ENCODE peak calls at places on chromosomes 5 and 9, in six cellular contexts. One of them, this sample, is unnamed. For H3K27me3, the result is how much of the 10 kb centered on the place peaks cover.

GRCh38 chr9:22214021-22214420 is 204.9 kb upstream of the CDKN2B start:
- DNase-seq in H9: no peak
- DNase-seq in IMR-90: no peak
- DNase-seq in AG04450: no peak
- DNase-seq in fibroblast of lung: peak
- DNase-seq in lower lobe of right lung: no peak
- DNase-seq in this sample: no peak

GRCh38 chr9:90365646-90366045 is 277.0 kb downstream of the DIRAS2 start:
- DNase-seq in lower lobe of right lung: no peak
- DNase-seq in AG04450: no peak
- DNase-seq in H9: no peak
- DNase-seq in fibroblast of lung: no peak
- DNase-seq in IMR-90: no peak
- DNase-seq in this sample: no peak

GRCh38 chr9:79360387-79361347 is 211.1 kb upstream of the TLE4 start:
- DNase-seq in lower lobe of right lung: no peak
- DNase-seq in AG04450: no peak
- DNase-seq in H9: peak
- DNase-seq in IMR-90: peak
- DNase-seq in fibroblast of lung: peak
- DNase-seq in this sample: no peak

GRCh38 chr5:81779125-81779934 is 28.4 kb upstream of the SSBP2 start:
- DNase-seq in H9: no peak
- DNase-seq in lower lobe of right lung: peak
- DNase-seq in IMR-90: peak
- DNase-seq in AG04450: no peak
- DNase-seq in fibroblast of lung: peak
- DNase-seq in this sample: no peak

GRCh38 chr5:143147918-143148317 is 255.6 kb downstream of the NR3C1 start:
- DNase-seq in IMR-90: peak
- DNase-seq in lower lobe of right lung: no peak
- DNase-seq in AG04450: no peak
- DNase-seq in H9: no peak
- DNase-seq in fibroblast of lung: peak
- DNase-seq in this sample: no peak

GRCh38 chr5:178376906-178377582 is 144.4 kb upstream of the PHYKPL start:
- DNase-seq in IMR-90: peak
- DNase-seq in fibroblast of lung: peak
- DNase-seq in H9: no peak
- DNase-seq in lower lobe of right lung: no peak
- DNase-seq in AG04450: no peak
- DNase-seq in this sample: peak

GRCh38 chr5:41510176-41510831 is at the start of gene PLCXD3:
- DNase-seq in IMR-90: no peak
- DNase-seq in AG04450: no peak
- DNase-seq in H9: peak
- DNase-seq in lower lobe of right lung: peak
- DNase-seq in fibroblast of lung: peak
- DNase-seq in this sample: no peak

GRCh38 chr9:21605489-21605931 is 123.4 kb upstream of the IFNE start:
- DNase-seq in H9: no peak
- DNase-seq in AG04450: peak
- DNase-seq in fibroblast of lung: peak
- DNase-seq in lower lobe of right lung: no peak
- DNase-seq in IMR-90: peak
- DNase-seq in this sample: peak

GRCh38 chr9:21709464-21710058 is 92.9 kb upstream of the MTAP start:
- DNase-seq in AG04450: no peak
- DNase-seq in lower lobe of right lung: no peak
- DNase-seq in fibroblast of lung: peak
- DNase-seq in IMR-90: peak
- DNase-seq in H9: peak
- DNase-seq in this sample: no peak

GRCh38 chr5:88813805-88814584 is 69.0 kb downstream of the MEF2C start:
- DNase-seq in lower lobe of right lung: no peak
- DNase-seq in IMR-90: no peak
- DNase-seq in AG04450: no peak
- DNase-seq in fibroblast of lung: no peak
- DNase-seq in H9: no peak
- DNase-seq in this sample: no peak

GRCh38 chr5:62964428-62964827 is 385.8 kb downstream of the LRRC70 start:
- DNase-seq in AG04450: no peak
- DNase-seq in fibroblast of lung: no peak
- DNase-seq in H9: no peak
- DNase-seq in IMR-90: no peak
- DNase-seq in lower lobe of right lung: no peak
- DNase-seq in this sample: no peak

GRCh38 chr9:36867672-36868471 is 166.2 kb downstream of the PAX5 start:
- DNase-seq in AG04450: no peak
- DNase-seq in fibroblast of lung: no peak
- DNase-seq in H9: no peak
- DNase-seq in IMR-90: no peak
- DNase-seq in lower lobe of right lung: no peak
- DNase-seq in this sample: no peak

GRCh38 chr5:74028976-74029375 is 403.0 kb downstream of the ARHGEF28 start:
- DNase-seq in lower lobe of right lung: no peak
- DNase-seq in fibroblast of lung: peak
- DNase-seq in H9: no peak
- DNase-seq in IMR-90: no peak
- DNase-seq in AG04450: no peak
- DNase-seq in this sample: no peak

GRCh38 chr5:41306005-41306404 is 92.7 kb upstream of the C6 start:
- DNase-seq in AG04450: no peak
- DNase-seq in lower lobe of right lung: no peak
- DNase-seq in fibroblast of lung: no peak
- DNase-seq in H9: no peak
- DNase-seq in IMR-90: no peak
- DNase-seq in this sample: no peak

GRCh38 chr9:116141864-116142561 is 11.6 kb upstream of the PAPPA start:
- DNase-seq in fibroblast of lung: peak
- DNase-seq in H9: no peak
- DNase-seq in IMR-90: no peak
- DNase-seq in AG04450: no peak
- DNase-seq in lower lobe of right lung: no peak
- DNase-seq in this sample: no peak

GRCh38 chr9:20623748-20624124 is 1.4 kb upstream of the MLLT3 start:
- DNase-seq in fibroblast of lung: peak
- DNase-seq in AG04450: no peak
- DNase-seq in H9: no peak
- DNase-seq in IMR-90: peak
- DNase-seq in lower lobe of right lung: no peak
- DNase-seq in this sample: no peak

GRCh38 chr5:177530638-177531037 is 13.9 kb upstream of the DDX41 start:
- DNase-seq in IMR-90: no peak
- DNase-seq in AG04450: no peak
- DNase-seq in lower lobe of right lung: no peak
- DNase-seq in fibroblast of lung: no peak
- DNase-seq in H9: no peak
- DNase-seq in this sample: no peak

GRCh38 chr5:604391-604831 is 7.7 kb upstream of the CEP72 start:
- DNase-seq in AG04450: no peak
- DNase-seq in H9: no peak
- DNase-seq in IMR-90: no peak
- DNase-seq in lower lobe of right lung: no peak
- DNase-seq in fibroblast of lung: no peak
- DNase-seq in this sample: no peak

GRCh38 chr5:142426129-142426641 is 101.4 kb upstream of the SPRY4 start:
- DNase-seq in H9: no peak
- DNase-seq in IMR-90: peak
- DNase-seq in AG04450: no peak
- DNase-seq in lower lobe of right lung: no peak
- DNase-seq in fibroblast of lung: peak
- DNase-seq in this sample: no peak

GRCh38 chr5:54792611-54793404 is 192.6 kb downstream of the ESM1 start:
- DNase-seq in IMR-90: peak
- DNase-seq in H9: no peak
- DNase-seq in lower lobe of right lung: no peak
- DNase-seq in fibroblast of lung: peak
- DNase-seq in AG04450: no peak
- DNase-seq in this sample: no peak

GRCh38 chr9:124482431-124483031 is 24.7 kb downstream of the NR5A1 start:
- DNase-seq in lower lobe of right lung: peak
- DNase-seq in IMR-90: no peak
- DNase-seq in AG04450: no peak
- DNase-seq in fibroblast of lung: no peak
- DNase-seq in H9: peak
- DNase-seq in this sample: no peak

GRCh38 chr9:92029553-92029952 is 79.5 kb upstream of the ROR2 start:
- DNase-seq in AG04450: no peak
- DNase-seq in lower lobe of right lung: no peak
- DNase-seq in IMR-90: no peak
- DNase-seq in fibroblast of lung: no peak
- DNase-seq in H9: no peak
- DNase-seq in this sample: no peak

GRCh38 chr5:155631116-155631515 is 617.6 kb downstream of the KIF4B start:
- DNase-seq in fibroblast of lung: peak
- DNase-seq in lower lobe of right lung: no peak
- DNase-seq in H9: no peak
- DNase-seq in AG04450: no peak
- DNase-seq in IMR-90: no peak
- DNase-seq in this sample: peak

GRCh38 chr5:136457390-136458094 is 92.2 kb upstream of the TRPC7 start:
- DNase-seq in fibroblast of lung: no peak
- DNase-seq in H9: no peak
- DNase-seq in lower lobe of right lung: no peak
- DNase-seq in AG04450: no peak
- DNase-seq in IMR-90: no peak
- DNase-seq in this sample: no peak

GRCh38 chr9:7982907-7983306 is 183.3 kb upstream of the DMAC1 start:
- DNase-seq in IMR-90: no peak
- DNase-seq in AG04450: no peak
- DNase-seq in lower lobe of right lung: peak
- DNase-seq in fibroblast of lung: no peak
- DNase-seq in H9: no peak
- DNase-seq in this sample: no peak

GRCh38 chr5:51983161-51983560 is 599.9 kb downstream of the ISL1 start:
- DNase-seq in H9: no peak
- DNase-seq in fibroblast of lung: no peak
- DNase-seq in IMR-90: no peak
- DNase-seq in AG04450: no peak
- DNase-seq in lower lobe of right lung: no peak
- DNase-seq in this sample: no peak

GRCh38 chr5:111781200-111781599 is 24.2 kb upstream of the NREP start:
- DNase-seq in AG04450: no peak
- DNase-seq in H9: no peak
- DNase-seq in lower lobe of right lung: peak
- DNase-seq in fibroblast of lung: peak
- DNase-seq in IMR-90: peak
- DNase-seq in this sample: no peak

DNA sequence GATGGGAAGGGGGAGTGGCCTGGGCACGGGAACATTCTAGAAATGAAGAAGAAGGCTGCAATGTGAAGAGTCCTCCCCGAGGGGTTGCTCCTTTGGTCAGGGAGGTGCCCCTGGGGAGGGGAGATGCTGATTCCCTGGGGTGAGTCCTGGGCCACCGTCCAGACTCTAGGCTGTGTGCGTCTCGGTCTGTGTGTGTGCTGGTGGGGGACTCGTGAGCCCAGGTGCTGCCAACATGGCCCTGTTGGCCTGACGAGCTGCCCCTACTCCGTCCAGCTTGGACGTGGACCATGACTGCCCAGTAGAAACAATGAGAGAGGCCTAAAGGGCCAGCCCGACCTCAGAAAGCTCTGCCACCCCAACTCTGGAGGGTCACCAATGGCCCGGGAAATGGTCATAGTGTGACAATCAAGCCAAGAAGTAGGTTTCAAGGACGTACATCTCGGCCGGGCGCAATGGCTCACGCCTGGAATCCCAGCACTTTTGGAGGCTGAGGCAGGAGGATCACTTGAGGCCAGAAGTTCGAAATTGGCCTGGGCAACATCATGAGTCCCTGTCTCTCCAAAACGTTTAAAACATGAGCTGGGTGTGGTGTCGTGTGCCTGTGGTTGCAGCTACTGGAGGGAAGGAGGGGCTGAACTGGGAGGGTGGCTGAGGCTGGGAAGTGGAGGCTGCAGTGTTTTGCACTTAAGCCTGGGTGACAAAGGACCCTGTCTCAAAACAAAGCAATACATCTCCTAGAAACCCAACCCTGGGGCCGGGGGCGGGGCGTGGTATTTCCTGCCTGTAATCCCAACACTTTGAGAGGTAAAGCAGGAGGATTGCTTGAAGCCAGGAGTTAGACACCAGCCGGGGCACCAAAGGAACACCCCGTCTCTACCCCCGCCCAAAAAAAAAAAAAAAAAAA is 17.0 kb downstream of the LHX3 start:
- DNase-seq in fibroblast of lung: no peak
- DNase-seq in AG04450: no peak
- DNase-seq in lower lobe of right lung: no peak
- DNase-seq in H9: peak
- DNase-seq in IMR-90: no peak
- DNase-seq in this sample: no peak
- H3K27me3 ChIP-seq in fibroblast of lung: under half
- H3K27me3 ChIP-seq in AG04450: half or more
- H3K27me3 ChIP-seq in lower lobe of right lung: half or more
- H3K27me3 ChIP-seq in H9: under half
- H3K27me3 ChIP-seq in IMR-90: half or more
- H3K27me3 ChIP-seq in this sample: half or more

GRCh38 chr9:80509358-80509757 is 937.6 kb downstream of the TLE4 start:
- DNase-seq in lower lobe of right lung: no peak
- DNase-seq in IMR-90: no peak
- DNase-seq in H9: no peak
- DNase-seq in fibroblast of lung: no peak
- DNase-seq in AG04450: no peak
- DNase-seq in this sample: no peak
- TF ChIP-seq CTCF in lower lobe of right lung: no peak
- TF ChIP-seq CTCF in IMR-90: peak
- TF ChIP-seq CTCF in H9: peak
- TF ChIP-seq CTCF in fibroblast of lung: no peak
- TF ChIP-seq CTCF in AG04450: peak
- TF ChIP-seq CTCF in this sample: no peak

DNA sequence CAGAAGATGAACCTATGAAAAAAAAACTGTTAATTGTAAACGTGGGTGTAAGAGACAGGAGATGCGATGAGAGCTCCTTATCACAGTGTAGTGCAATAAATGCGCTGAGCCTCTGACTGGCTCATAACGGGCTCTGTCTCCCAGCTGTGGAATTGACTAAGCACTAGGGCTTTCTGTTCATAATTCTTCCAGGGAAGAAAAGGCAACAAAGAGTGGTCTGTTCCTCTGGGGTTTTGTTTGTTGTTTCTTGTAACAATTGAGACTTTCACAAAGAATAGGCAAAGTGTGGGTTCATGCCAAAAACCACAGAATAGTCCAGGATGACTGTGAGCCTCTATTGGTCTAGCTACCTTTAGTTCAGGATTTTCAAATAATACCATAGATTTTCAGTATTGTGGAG is 39.4 kb downstream of the UBE2QL1 start:
- DNase-seq in H9: no peak
- DNase-seq in lower lobe of right lung: no peak
- DNase-seq in AG04450: no peak
- DNase-seq in fibroblast of lung: peak
- DNase-seq in IMR-90: no peak
- DNase-seq in this sample: no peak
- H3K27me3 ChIP-seq in H9: under half
- H3K27me3 ChIP-seq in lower lobe of right lung: under half
- H3K27me3 ChIP-seq in AG04450: under half
- H3K27me3 ChIP-seq in fibroblast of lung: under half
- H3K27me3 ChIP-seq in IMR-90: under half
- H3K27me3 ChIP-seq in this sample: under half

GRCh38 chr5:4294878-4295277 is 699.2 kb downstream of the IRX1 start:
- DNase-seq in H9: no peak
- DNase-seq in lower lobe of right lung: no peak
- DNase-seq in fibroblast of lung: no peak
- DNase-seq in IMR-90: no peak
- DNase-seq in AG04450: no peak
- DNase-seq in this sample: no peak

GRCh38 chr5:4295663-4296339 is 700.2 kb downstream of the IRX1 start:
- DNase-seq in lower lobe of right lung: no peak
- DNase-seq in AG04450: no peak
- DNase-seq in IMR-90: no peak
- DNase-seq in fibroblast of lung: peak
- DNase-seq in H9: peak
- DNase-seq in this sample: no peak
- TF ChIP-seq CTCF in lower lobe of right lung: peak
- TF ChIP-seq CTCF in AG04450: no peak
- TF ChIP-seq CTCF in IMR-90: no peak
- TF ChIP-seq CTCF in fibroblast of lung: no peak
- TF ChIP-seq CTCF in H9: peak
- TF ChIP-seq CTCF in this sample: peak